ENCODE peak calls at places on chromosomes 2 and 18, in four cellular contexts. G is NCI-H2081; F is stimulated activated CD4-positive, alpha-beta T cell treated with anti-CD3 and anti-CD28 coated beads, Interleukin-2, amount 100 ng/mL, for 48 hours; A is activated CD4-positive, alpha-beta T cell treated with anti-CD3 and anti-CD28 coated beads, Interleukin-2, amount 50 U/mL, for 4 hours. E is an unnamed sample.
A peak's percentile ranks its signal among the peaks of the same experiment; 100 is the strongest.

GRCh38 chr2:133854603-133855200 is 286.4 kb upstream of the NCKAP5 start:
- DNase-seq in A (no peak), F (no peak), G (no peak), E (no peak)

GRCh38 chr18:42861259-42861658 is 254.2 kb downstream of the RIT2 start:
- DNase-seq in A (no peak), G (no peak), F (no peak), E (no peak)

GRCh38 chr2:54103454-54104314 is 11.7 kb upstream of the ACYP2 start:
- DNase-seq in G (no peak), A (peak; percentile 17), F (no peak), E (peak; percentile 33)

GRCh38 chr2:40348665-40349064 is 103.2 kb downstream of the SLC8A1 start:
- DNase-seq in A (no peak), F (no peak), G (no peak), E (no peak)

GRCh38 chr2:236634203-236634602 is 64.6 kb downstream of the ACKR3 start:
- DNase-seq in G (no peak), A (no peak), F (no peak), E (no peak)

GRCh38 chr2:199310654-199311275 is 147.0 kb downstream of the SATB2 start:
- DNase-seq in A (no peak), F (no peak), G (peak; percentile 36), E (no peak)

GRCh38 chr2:239259603-239260298 is 141.1 kb downstream of the HDAC4 start:
- DNase-seq in G (no peak), A (no peak), F (no peak), E (no peak)

GRCh38 chr2:144514731-144515424 is 5.0 kb downstream of the ZEB2 start:
- DNase-seq in A (no peak), G (no peak), F (no peak), E (no peak)

GRCh38 chr2:173963323-173963816 is 1.8 kb downstream of the SP3 start:
- DNase-seq in G (peak; percentile 50), F (no peak), A (peak; percentile 55), E (no peak)

GRCh38 chr2:101971836-101972235 is 19.9 kb upstream of the IL1R2 start:
- DNase-seq in A (no peak), F (no peak), G (no peak), E (no peak)

GRCh38 chr2:174729797-174730529 is 34.3 kb downstream of the CHRNA1 start:
- DNase-seq in F (peak; percentile 37), G (no peak), A (peak; percentile 23), E (peak; percentile 58)

GRCh38 chr2:226794751-226795171 is 4.9 kb downstream of the IRS1 start:
- DNase-seq in G (no peak), F (no peak), A (no peak), E (no peak)

GRCh38 chr2:191699341-191699945 is 21.5 kb downstream of the NABP1 start:
- DNase-seq in F (no peak), A (no peak), G (no peak), E (no peak)

E was measured in neural progenitor cell.